ENCODE peak calls at places on chromosome 16, in ten cellular contexts. E is IMR-90, M is prostate gland, K is tibial nerve, Y is heart right ventricle, U is OCI-LY7, I is HCT116, D is lung, X is A549, F is heart left ventricle. J is an unnamed sample.
A peak's percentile ranks its signal among the peaks of the same experiment; 100 is the strongest.

GRCh38 chr16:81697321-81697885 is 81.7 kb upstream of the PLCG2 start:
- DNase-seq in E (peak; percentile 54), M (peak; percentile 62), K (no peak), Y (peak; percentile 55), U (peak; percentile 31), I (peak; percentile 51), D (no peak), X (peak; percentile 59), F (peak; percentile 73), J (peak; percentile 51)

GRCh38 chr16:85017151-85017550 is 5.8 kb upstream of the ZDHHC7 start:
- DNase-seq in E (peak; percentile 39), M (no peak), K (no peak), Y (no peak), U (no peak), I (no peak), D (no peak), X (no peak), F (no peak), J (peak; percentile 50)

GRCh38 chr16:89317729-89318429 is 100.4 kb downstream of the ZNF778 start:
- DNase-seq in E (no peak), M (no peak), K (no peak), Y (peak; percentile 17), U (no peak), I (no peak), D (no peak), X (no peak), F (peak; percentile 48), J (no peak)

GRCh38 chr16:70490261-70490660 is 33.1 kb downstream of the COG4 start:
- DNase-seq in E (peak; percentile 15), M (no peak), K (no peak), Y (no peak), U (no peak), I (no peak), D (no peak), X (no peak), F (peak; percentile 42), J (no peak)

GRCh38 chr16:85286066-85286712 is 173.9 kb upstream of the CIBAR2 start:
- DNase-seq in E (peak; percentile 76), M (peak; percentile 29), K (peak; percentile 72), Y (peak; percentile 69), U (no peak), I (no peak), D (peak; percentile 65), X (no peak), F (no peak), J (peak; percentile 30)

GRCh38 chr16:88784074-88784855 is 755 bp downstream of the PIEZO1 start:
- DNase-seq in E (peak; percentile 72), M (peak; percentile 71), K (peak; percentile 57), Y (peak; percentile 72), U (peak; percentile 62), I (no peak), D (peak; percentile 65), X (peak; percentile 83), F (peak; percentile 82), J (peak; percentile 45)

GRCh38 chr16:3740186-3740585 is 22.9 kb upstream of the TRAP1 start:
- DNase-seq in E (no peak), M (no peak), K (no peak), Y (no peak), U (no peak), I (no peak), D (no peak), X (no peak), F (no peak), J (no peak)

GRCh38 chr16:80526418-80527061 is 14.3 kb upstream of the DYNLRB2 start:
- DNase-seq in E (peak; percentile 55), M (peak; percentile 50), K (no peak), Y (no peak), U (peak; percentile 64), I (peak; percentile 38), D (no peak), X (no peak), F (no peak), J (peak; percentile 33)

GRCh38 chr16:56944954-56945839 is 13.3 kb downstream of the HERPUD1 start:
- DNase-seq in E (peak; percentile 69), M (no peak), K (no peak), Y (no peak), U (no peak), I (no peak), D (no peak), X (no peak), F (no peak), J (no peak)

GRCh38 chr16:30429678-30430427 is at the start of gene DCTPP1:
- DNase-seq in E (peak; percentile 98), M (peak; percentile 97), K (peak; percentile 93), Y (peak; percentile 90), U (peak; percentile 100), I (peak; percentile 99), D (peak; percentile 96), X (peak; percentile 98), F (peak; percentile 94), J (peak; percentile 98)

DNA sequence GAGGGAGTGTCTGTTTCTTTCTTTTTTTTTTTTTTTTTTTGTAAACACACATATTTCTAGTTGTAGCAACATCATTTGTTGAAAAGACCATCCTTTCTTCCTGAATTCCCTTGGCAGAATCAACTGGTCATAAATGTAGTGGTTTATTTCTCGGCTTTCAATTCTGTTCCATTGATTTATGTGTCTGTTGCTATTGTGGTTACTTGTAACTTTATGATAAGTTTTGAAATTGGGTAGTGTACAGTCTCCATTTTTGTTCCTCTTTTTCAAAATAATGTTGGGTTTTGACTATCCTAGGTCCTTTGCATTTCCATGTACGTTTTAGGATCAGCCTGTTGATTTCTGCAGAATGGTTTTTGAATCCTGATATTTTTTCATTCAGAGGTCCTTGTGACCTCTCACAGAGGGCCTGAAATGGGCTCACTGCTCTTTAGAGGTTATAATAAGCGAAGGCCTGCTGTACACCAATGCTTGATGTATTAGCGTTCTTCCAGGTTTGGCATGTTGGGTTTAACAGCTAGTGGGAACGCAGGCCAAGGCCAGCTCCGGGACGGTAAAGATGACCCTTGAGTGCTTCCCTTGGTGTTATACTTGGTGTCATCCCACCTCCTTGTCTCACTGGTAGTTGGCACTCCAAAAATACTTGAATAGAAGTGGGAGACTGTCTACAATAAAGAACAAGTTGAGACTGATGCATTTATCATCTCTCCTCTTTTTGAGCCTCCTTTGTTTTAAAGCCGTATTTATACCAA is 43.8 kb downstream of the ZNRF1 start:
- DNase-seq in E (no peak), M (no peak), K (no peak), Y (no peak), U (no peak), I (no peak), D (no peak), X (no peak), F (no peak), J (no peak)
- H3K4me3 ChIP-seq in E (no peak overlapping the region), M (no peak overlapping the region), K (no peak overlapping the region), Y (no peak overlapping the region), U (no peak overlapping the region), I (no peak overlapping the region), D (no peak overlapping the region), X (no peak overlapping the region), F (no peak overlapping the region), J (no peak overlapping the region)

GRCh38 chr16:2244926-2245795 is 6.2 kb downstream of the ECI1 start:
- DNase-seq in E (no peak), M (no peak), K (no peak), Y (no peak), U (no peak), I (no peak), D (no peak), X (no peak), F (no peak), J (no peak)

GRCh38 chr16:2243031-2243528 is 6.8 kb downstream of the DNASE1L2 start:
- DNase-seq in E (no peak), M (no peak), K (no peak), Y (no peak), U (no peak), I (no peak), D (no peak), X (peak; percentile 41), F (no peak), J (no peak)

GRCh38 chr16:2243781-2244180 is 7.5 kb downstream of the DNASE1L2 start:
- DNase-seq in E (no peak), M (no peak), K (no peak), Y (no peak), U (no peak), I (no peak), D (no peak), X (no peak), F (no peak), J (no peak)

GRCh38 chr16:2242598-2242997 is 6.4 kb downstream of the DNASE1L2 start:
- DNase-seq in E (no peak), M (no peak), K (no peak), Y (no peak), U (no peak), I (no peak), D (no peak), X (no peak), F (no peak), J (no peak)

DNA sequence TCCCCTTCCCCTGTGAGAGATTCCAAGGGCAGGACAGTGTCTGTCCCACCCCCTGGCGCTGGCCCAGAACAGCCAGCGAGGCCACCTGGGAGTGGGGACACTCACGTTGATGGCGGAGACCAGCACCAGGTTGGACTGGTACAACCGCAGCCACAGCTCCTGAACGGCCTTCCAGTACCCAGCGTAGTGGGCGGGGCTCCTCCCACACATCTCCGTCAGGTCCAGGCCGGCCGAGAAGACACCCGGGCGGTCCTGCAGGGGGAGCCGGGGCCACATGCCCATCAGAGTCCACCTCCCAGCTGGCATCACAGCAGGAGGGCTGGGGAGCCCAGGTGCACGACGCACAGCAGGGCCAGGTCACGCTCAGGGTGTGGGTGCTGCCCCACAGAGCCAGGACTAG is 7.1 kb downstream of the ECI1 start:
- DNase-seq in E (no peak), M (no peak), K (no peak), Y (no peak), U (no peak), I (no peak), D (no peak), X (no peak), F (no peak), J (no peak)
- TF ChIP-seq CTCF in E (no peak), M (no peak), K (no peak), Y (no peak), U (no peak), I (peak; percentile 27), D (no peak), X (no peak), F (no peak), J (peak; percentile 35)

DNA sequence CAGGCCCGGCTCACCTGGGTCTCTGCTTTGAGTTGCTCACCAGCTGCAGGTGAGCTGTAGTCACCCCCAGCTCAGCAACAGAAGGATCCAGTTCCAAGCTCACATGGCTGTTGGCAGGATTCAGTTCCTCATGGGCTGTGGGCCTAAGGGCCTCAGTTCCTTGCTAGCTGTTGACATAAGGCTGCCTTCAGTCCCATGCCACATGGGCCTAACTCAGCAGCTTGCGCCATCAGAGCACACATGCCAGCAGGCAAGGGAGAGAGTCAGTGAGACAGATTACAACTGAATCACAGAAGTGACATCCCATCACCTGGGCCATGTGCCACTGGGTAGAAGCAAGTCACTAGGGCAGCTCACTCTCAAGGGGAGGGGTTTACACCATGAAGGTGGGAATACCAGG is 24.7 kb downstream of the PSMD7 start:
- DNase-seq in E (no peak), M (peak; percentile 43), K (no peak), Y (no peak), U (no peak), I (no peak), D (no peak), X (no peak), F (no peak), J (no peak)
- H3K27ac ChIP-seq in E (no peak overlapping the region), M (no peak overlapping the region), K (peak overlapping the region; percentile 65), Y (peak overlapping the region; percentile 85), U (no peak overlapping the region), I (no peak overlapping the region), D (peak overlapping the region; percentile 42), X (no peak overlapping the region), F (peak overlapping the region; percentile 76), J (no peak overlapping the region)

DNA sequence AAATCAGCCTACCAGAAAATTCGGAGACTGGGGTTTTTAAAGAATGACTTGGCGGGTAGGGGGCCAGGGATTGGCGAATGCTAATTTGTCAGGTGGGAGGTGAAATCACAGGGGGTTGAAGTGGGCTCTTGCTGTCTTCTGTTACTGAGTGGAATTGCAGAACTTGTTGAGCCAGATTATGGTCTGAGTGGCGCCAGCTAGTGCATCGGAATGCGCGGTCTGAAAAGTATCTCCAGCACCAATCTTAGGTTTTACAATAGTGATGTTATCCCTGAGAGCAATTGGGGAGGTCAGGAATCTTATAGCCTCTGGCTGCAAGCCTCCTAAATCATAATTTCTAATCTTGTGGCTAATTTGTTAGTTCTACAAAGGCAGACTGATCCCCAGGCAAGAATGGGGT is 762 bp upstream of the RBL2 start:
- DNase-seq in E (no peak), M (peak; percentile 46), K (no peak), Y (no peak), U (no peak), I (no peak), D (peak; percentile 61), X (no peak), F (no peak), J (no peak)
- H3K4me3 ChIP-seq in E (no peak overlapping the region), M (peak overlapping the region; percentile 100), K (no peak overlapping the region), Y (peak overlapping the region; percentile 74), U (peak overlapping the region; percentile 83), I (no peak overlapping the region), D (no peak overlapping the region), X (peak overlapping the region; percentile 89), F (peak overlapping the region; percentile 94), J (no peak overlapping the region)

J was measured in brain microvascular endothelial cell.